ENCODE peak calls at places on chromosomes 4 and X, in seven cellular contexts. V is stomach, W is Peyer's patch, K is left lung, I is bronchial epithelial cell, E is GM12878, D is kidney epithelial cell. J is an unnamed sample. For H3K27me3, the result is how much of the 10 kb centered on the place peaks cover.

GRCh38 chrX:76148753-76149152 is 24.1 kb upstream of the PBDC1 start:
- DNase-seq in V (no peak), W (peak), K (no peak), I (peak), E (peak), D (no peak), J (no peak)

GRCh38 chr4:180617203-180617602 is 1626.0 kb upstream of the TENM3 start:
- DNase-seq in V (no peak), W (no peak), K (no peak), I (no peak), E (no peak), D (no peak), J (no peak)

GRCh38 chr4:109406337-109406931 is 27.2 kb upstream of the SEC24B start:
- DNase-seq in V (no peak), W (no peak), K (no peak), I (peak), E (no peak), D (peak), J (peak)

GRCh38 chr4:56692576-56692975 is 11.5 kb upstream of the HOPX start:
- DNase-seq in V (no peak), W (no peak), K (no peak), I (no peak), E (no peak), D (no peak), J (no peak)

GRCh38 chrX:32397562-32398216 is 813.7 kb downstream of the DMD start:
- DNase-seq in V (no peak), W (no peak), K (no peak), I (no peak), E (no peak), D (no peak), J (no peak)

GRCh38 chrX:107849747-107850478 is 24.2 kb downstream of the MID2 start:
- DNase-seq in V (no peak), W (no peak), K (no peak), I (peak), E (no peak), D (no peak), J (no peak)

GRCh38 chr4:57053508-57053907 is 56.7 kb downstream of the IGFBP7 start:
- DNase-seq in V (no peak), W (no peak), K (no peak), I (peak), E (no peak), D (peak), J (no peak)

GRCh38 chr4:163180087-163180486 is 13.4 kb upstream of the NAF1 start:
- DNase-seq in V (no peak), W (no peak), K (no peak), I (peak), E (no peak), D (no peak), J (no peak)

GRCh38 chrX:153735274-153735673 is 10.6 kb downstream of the ABCD1 start:
- DNase-seq in V (no peak), W (no peak), K (no peak), I (peak), E (no peak), D (no peak), J (no peak)

GRCh38 chrX:53445977-53446376 is 11.8 kb upstream of the HSD17B10 start:
- DNase-seq in V (peak), W (no peak), K (peak), I (no peak), E (no peak), D (no peak), J (no peak)

GRCh38 chrX:115689931-115690330 is 129.0 kb downstream of the PLS3 start:
- DNase-seq in V (no peak), W (no peak), K (no peak), I (no peak), E (no peak), D (no peak), J (peak)

GRCh38 chr4:88672987-88673386 is 24.6 kb downstream of the NAP1L5 start:
- DNase-seq in V (peak), W (no peak), K (no peak), I (peak), E (no peak), D (no peak), J (no peak)

GRCh38 chr4:74537459-74537858 is 92.5 kb downstream of the AREG start:
- DNase-seq in V (no peak), W (no peak), K (no peak), I (peak), E (no peak), D (no peak), J (no peak)

GRCh38 chr4:128387600-128388351 is 100.2 kb upstream of the PGRMC2 start:
- DNase-seq in V (no peak), W (no peak), K (no peak), I (peak), E (no peak), D (no peak), J (no peak)

DNA sequence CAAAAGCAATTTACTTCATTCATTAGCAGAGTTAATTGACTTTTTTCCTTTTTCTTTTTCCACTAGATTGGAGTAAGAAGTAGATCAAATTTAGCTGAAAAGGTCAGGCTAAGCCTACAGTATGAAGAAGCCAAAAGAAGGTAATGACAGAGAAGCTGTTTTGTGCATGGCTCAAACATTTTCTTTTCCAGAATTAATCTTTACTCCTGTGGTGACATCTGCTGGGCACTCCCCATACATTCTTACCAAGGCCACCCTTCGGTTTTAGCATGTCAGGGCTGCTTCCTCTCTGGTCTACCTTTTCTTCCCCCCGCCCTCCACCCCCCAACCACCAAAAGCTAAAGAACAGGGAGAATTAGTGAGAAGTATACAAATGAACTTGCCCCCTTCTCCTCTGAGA is 70.2 kb downstream of the CLDN22 start:
- DNase-seq in V (no peak), W (no peak), K (no peak), I (peak), E (no peak), D (no peak), J (no peak)
- TF ChIP-seq CTCF in V (peak), W (peak), K (no peak), I (peak), E (peak), D (peak), J (peak)

GRCh38 chr4:83725076-83726074 is 189.5 kb downstream of the GPAT3 start:
- DNase-seq in V (no peak), W (no peak), K (no peak), I (no peak), E (no peak), D (no peak), J (no peak)
- H3K4me3 ChIP-seq in V (no peak), W (no peak), K (no peak), I (no peak), E (no peak), D (no peak), J (no peak)

GRCh38 chr4:108159845-108160244 is 8.9 kb downstream of the LEF1 start:
- DNase-seq in V (no peak), W (no peak), K (no peak), I (no peak), E (no peak), D (no peak), J (no peak)
- H3K27me3 ChIP-seq in V (under half), W (under half), K (under half), I (under half), E (under half), D (under half), J (under half)

GRCh38 chr4:119785963-119786362 is 157.4 kb upstream of the PDE5A start:
- DNase-seq in V (peak), W (no peak), K (no peak), I (peak), E (no peak), D (no peak), J (no peak)
- TF ChIP-seq CTCF in V (peak), W (peak), K (no peak), I (peak), E (peak), D (peak), J (peak)